ENCODE peak calls at places on chromosome 13, in five cellular contexts. One of them, this sample, is unnamed.

GRCh38 chr13:42924290-42924803 is 67.7 kb downstream of the EPSTI1 start:
- DNase-seq in GM12891: no peak
- DNase-seq in mesothelial cell of epicardium: no peak
- DNase-seq in natural killer cell: no peak
- DNase-seq in stimulated activated CD8-positive, alpha-beta memory T cell treated with anti-CD3 and anti-CD28 coated beads, Interleukin-2, amount 100 ng/mL, for 48 hours: no peak
- DNase-seq in this sample: no peak

GRCh38 chr13:98567140-98567539 is 9.8 kb downstream of the STK24 start:
- DNase-seq in GM12891: no peak
- DNase-seq in mesothelial cell of epicardium: no peak
- DNase-seq in stimulated activated CD8-positive, alpha-beta memory T cell treated with anti-CD3 and anti-CD28 coated beads, Interleukin-2, amount 100 ng/mL, for 48 hours: no peak
- DNase-seq in natural killer cell: no peak
- DNase-seq in this sample: no peak

GRCh38 chr13:31053098-31053497 is 108.6 kb downstream of the HSPH1 start:
- DNase-seq in stimulated activated CD8-positive, alpha-beta memory T cell treated with anti-CD3 and anti-CD28 coated beads, Interleukin-2, amount 100 ng/mL, for 48 hours: no peak
- DNase-seq in GM12891: no peak
- DNase-seq in natural killer cell: no peak
- DNase-seq in mesothelial cell of epicardium: no peak
- DNase-seq in this sample: no peak

GRCh38 chr13:78881054-78881453 is 222.1 kb upstream of the OBI1 start:
- DNase-seq in GM12891: no peak
- DNase-seq in mesothelial cell of epicardium: no peak
- DNase-seq in natural killer cell: no peak
- DNase-seq in stimulated activated CD8-positive, alpha-beta memory T cell treated with anti-CD3 and anti-CD28 coated beads, Interleukin-2, amount 100 ng/mL, for 48 hours: no peak
- DNase-seq in this sample: no peak

GRCh38 chr13:66665991-66666390 is 564.1 kb downstream of the PCDH9 start:
- DNase-seq in stimulated activated CD8-positive, alpha-beta memory T cell treated with anti-CD3 and anti-CD28 coated beads, Interleukin-2, amount 100 ng/mL, for 48 hours: no peak
- DNase-seq in GM12891: no peak
- DNase-seq in mesothelial cell of epicardium: no peak
- DNase-seq in natural killer cell: no peak
- DNase-seq in this sample: no peak

GRCh38 chr13:75440100-75440499 is 41.9 kb downstream of the TBC1D4 start:
- DNase-seq in mesothelial cell of epicardium: no peak
- DNase-seq in stimulated activated CD8-positive, alpha-beta memory T cell treated with anti-CD3 and anti-CD28 coated beads, Interleukin-2, amount 100 ng/mL, for 48 hours: no peak
- DNase-seq in natural killer cell: no peak
- DNase-seq in GM12891: no peak
- DNase-seq in this sample: no peak

GRCh38 chr13:98927954-98928927 is 49.6 kb downstream of the DOCK9 start:
- DNase-seq in natural killer cell: no peak
- DNase-seq in mesothelial cell of epicardium: no peak
- DNase-seq in GM12891: no peak
- DNase-seq in stimulated activated CD8-positive, alpha-beta memory T cell treated with anti-CD3 and anti-CD28 coated beads, Interleukin-2, amount 100 ng/mL, for 48 hours: no peak
- DNase-seq in this sample: no peak

GRCh38 chr13:45218689-45219088 is 17.8 kb upstream of the KCTD4 start:
- DNase-seq in GM12891: no peak
- DNase-seq in stimulated activated CD8-positive, alpha-beta memory T cell treated with anti-CD3 and anti-CD28 coated beads, Interleukin-2, amount 100 ng/mL, for 48 hours: no peak
- DNase-seq in natural killer cell: no peak
- DNase-seq in mesothelial cell of epicardium: no peak
- DNase-seq in this sample: no peak

GRCh38 chr13:75310005-75310580 is 171.9 kb downstream of the TBC1D4 start:
- DNase-seq in GM12891: no peak
- DNase-seq in stimulated activated CD8-positive, alpha-beta memory T cell treated with anti-CD3 and anti-CD28 coated beads, Interleukin-2, amount 100 ng/mL, for 48 hours: no peak
- DNase-seq in mesothelial cell of epicardium: no peak
- DNase-seq in natural killer cell: no peak
- DNase-seq in this sample: no peak

GRCh38 chr13:108227651-108228272 is 9.6 kb downstream of the ABHD13 start:
- DNase-seq in stimulated activated CD8-positive, alpha-beta memory T cell treated with anti-CD3 and anti-CD28 coated beads, Interleukin-2, amount 100 ng/mL, for 48 hours: no peak
- DNase-seq in GM12891: no peak
- DNase-seq in natural killer cell: no peak
- DNase-seq in mesothelial cell of epicardium: no peak
- DNase-seq in this sample: no peak

GRCh38 chr13:44311011-44311481 is 62.6 kb upstream of the SERP2 start:
- DNase-seq in mesothelial cell of epicardium: no peak
- DNase-seq in natural killer cell: no peak
- DNase-seq in stimulated activated CD8-positive, alpha-beta memory T cell treated with anti-CD3 and anti-CD28 coated beads, Interleukin-2, amount 100 ng/mL, for 48 hours: no peak
- DNase-seq in GM12891: no peak
- DNase-seq in this sample: no peak

GRCh38 chr13:44697058-44697457 is 120.9 kb upstream of the TSC22D1 start:
- DNase-seq in mesothelial cell of epicardium: no peak
- DNase-seq in stimulated activated CD8-positive, alpha-beta memory T cell treated with anti-CD3 and anti-CD28 coated beads, Interleukin-2, amount 100 ng/mL, for 48 hours: no peak
- DNase-seq in natural killer cell: no peak
- DNase-seq in GM12891: no peak
- DNase-seq in this sample: no peak

GRCh38 chr13:82772802-82773201 is 1109.5 kb downstream of the SLITRK1 start:
- DNase-seq in stimulated activated CD8-positive, alpha-beta memory T cell treated with anti-CD3 and anti-CD28 coated beads, Interleukin-2, amount 100 ng/mL, for 48 hours: no peak
- DNase-seq in natural killer cell: no peak
- DNase-seq in GM12891: no peak
- DNase-seq in mesothelial cell of epicardium: no peak
- DNase-seq in this sample: no peak

GRCh38 chr13:113304121-113304520 is 7.1 kb downstream of the LAMP1 start:
- DNase-seq in GM12891: no peak
- DNase-seq in mesothelial cell of epicardium: no peak
- DNase-seq in natural killer cell: no peak
- DNase-seq in stimulated activated CD8-positive, alpha-beta memory T cell treated with anti-CD3 and anti-CD28 coated beads, Interleukin-2, amount 100 ng/mL, for 48 hours: no peak
- DNase-seq in this sample: no peak

GRCh38 chr13:46687810-46688209 is 109.2 kb downstream of the ESD start:
- DNase-seq in natural killer cell: no peak
- DNase-seq in mesothelial cell of epicardium: no peak
- DNase-seq in GM12891: no peak
- DNase-seq in stimulated activated CD8-positive, alpha-beta memory T cell treated with anti-CD3 and anti-CD28 coated beads, Interleukin-2, amount 100 ng/mL, for 48 hours: no peak
- DNase-seq in this sample: no peak

GRCh38 chr13:29457299-29457698 is 138.2 kb downstream of the SLC7A1 start:
- DNase-seq in natural killer cell: no peak
- DNase-seq in stimulated activated CD8-positive, alpha-beta memory T cell treated with anti-CD3 and anti-CD28 coated beads, Interleukin-2, amount 100 ng/mL, for 48 hours: no peak
- DNase-seq in GM12891: no peak
- DNase-seq in mesothelial cell of epicardium: no peak
- DNase-seq in this sample: no peak

GRCh38 chr13:47168086-47168485 is 271.2 kb upstream of the HTR2A start:
- DNase-seq in natural killer cell: no peak
- DNase-seq in mesothelial cell of epicardium: no peak
- DNase-seq in GM12891: no peak
- DNase-seq in stimulated activated CD8-positive, alpha-beta memory T cell treated with anti-CD3 and anti-CD28 coated beads, Interleukin-2, amount 100 ng/mL, for 48 hours: no peak
- DNase-seq in this sample: no peak

GRCh38 chr13:83853771-83854170 is 28.5 kb downstream of the SLITRK1 start:
- DNase-seq in natural killer cell: no peak
- DNase-seq in stimulated activated CD8-positive, alpha-beta memory T cell treated with anti-CD3 and anti-CD28 coated beads, Interleukin-2, amount 100 ng/mL, for 48 hours: no peak
- DNase-seq in GM12891: no peak
- DNase-seq in mesothelial cell of epicardium: no peak
- DNase-seq in this sample: no peak

GRCh38 chr13:30750036-30750435 is 14.7 kb downstream of the ALOX5AP start:
- DNase-seq in natural killer cell: no peak
- DNase-seq in mesothelial cell of epicardium: no peak
- DNase-seq in GM12891: no peak
- DNase-seq in stimulated activated CD8-positive, alpha-beta memory T cell treated with anti-CD3 and anti-CD28 coated beads, Interleukin-2, amount 100 ng/mL, for 48 hours: no peak
- DNase-seq in this sample: no peak

GRCh38 chr13:79722885-79723445 is 242.0 kb downstream of the NDFIP2 start:
- DNase-seq in stimulated activated CD8-positive, alpha-beta memory T cell treated with anti-CD3 and anti-CD28 coated beads, Interleukin-2, amount 100 ng/mL, for 48 hours: no peak
- DNase-seq in natural killer cell: no peak
- DNase-seq in mesothelial cell of epicardium: no peak
- DNase-seq in GM12891: no peak
- DNase-seq in this sample: no peak

GRCh38 chr13:94030415-94031119 is 448.9 kb downstream of the DCT start:
- DNase-seq in stimulated activated CD8-positive, alpha-beta memory T cell treated with anti-CD3 and anti-CD28 coated beads, Interleukin-2, amount 100 ng/mL, for 48 hours: no peak
- DNase-seq in GM12891: no peak
- DNase-seq in mesothelial cell of epicardium: no peak
- DNase-seq in natural killer cell: no peak
- DNase-seq in this sample: no peak

GRCh38 chr13:100648354-100648753 is 26.2 kb downstream of the TMTC4 start:
- DNase-seq in GM12891: no peak
- DNase-seq in natural killer cell: no peak
- DNase-seq in stimulated activated CD8-positive, alpha-beta memory T cell treated with anti-CD3 and anti-CD28 coated beads, Interleukin-2, amount 100 ng/mL, for 48 hours: no peak
- DNase-seq in mesothelial cell of epicardium: no peak
- DNase-seq in this sample: no peak

GRCh38 chr13:93726173-93727019 is 499.8 kb downstream of the GPC6 start:
- DNase-seq in stimulated activated CD8-positive, alpha-beta memory T cell treated with anti-CD3 and anti-CD28 coated beads, Interleukin-2, amount 100 ng/mL, for 48 hours: no peak
- DNase-seq in natural killer cell: no peak
- DNase-seq in mesothelial cell of epicardium: no peak
- DNase-seq in GM12891: no peak
- DNase-seq in this sample: no peak

GRCh38 chr13:31380728-31381127 is 181.0 kb downstream of the B3GLCT start:
- DNase-seq in stimulated activated CD8-positive, alpha-beta memory T cell treated with anti-CD3 and anti-CD28 coated beads, Interleukin-2, amount 100 ng/mL, for 48 hours: no peak
- DNase-seq in natural killer cell: no peak
- DNase-seq in GM12891: no peak
- DNase-seq in mesothelial cell of epicardium: no peak
- DNase-seq in this sample: no peak

GRCh38 chr13:50581586-50582196 is 261.8 kb downstream of the DLEU7 start:
- DNase-seq in stimulated activated CD8-positive, alpha-beta memory T cell treated with anti-CD3 and anti-CD28 coated beads, Interleukin-2, amount 100 ng/mL, for 48 hours: no peak
- DNase-seq in GM12891: no peak
- DNase-seq in natural killer cell: no peak
- DNase-seq in mesothelial cell of epicardium: no peak
- DNase-seq in this sample: no peak

GRCh38 chr13:23799945-23800344 is 89.3 kb downstream of the MIPEP start:
- DNase-seq in GM12891: no peak
- DNase-seq in natural killer cell: no peak
- DNase-seq in stimulated activated CD8-positive, alpha-beta memory T cell treated with anti-CD3 and anti-CD28 coated beads, Interleukin-2, amount 100 ng/mL, for 48 hours: no peak
- DNase-seq in mesothelial cell of epicardium: no peak
- DNase-seq in this sample: no peak

GRCh38 chr13:68176486-68176885 is 946.4 kb upstream of the PCDH9 start:
- DNase-seq in stimulated activated CD8-positive, alpha-beta memory T cell treated with anti-CD3 and anti-CD28 coated beads, Interleukin-2, amount 100 ng/mL, for 48 hours: no peak
- DNase-seq in mesothelial cell of epicardium: no peak
- DNase-seq in natural killer cell: no peak
- DNase-seq in GM12891: no peak
- DNase-seq in this sample: no peak

GRCh38 chr13:26500618-26501320 is 56.7 kb upstream of the WASF3 start:
- DNase-seq in natural killer cell: no peak
- DNase-seq in GM12891: no peak
- DNase-seq in mesothelial cell of epicardium: no peak
- DNase-seq in stimulated activated CD8-positive, alpha-beta memory T cell treated with anti-CD3 and anti-CD28 coated beads, Interleukin-2, amount 100 ng/mL, for 48 hours: no peak
- DNase-seq in this sample: no peak

GRCh38 chr13:27006519-27007161 is 165.0 kb downstream of the USP12 start:
- DNase-seq in stimulated activated CD8-positive, alpha-beta memory T cell treated with anti-CD3 and anti-CD28 coated beads, Interleukin-2, amount 100 ng/mL, for 48 hours: no peak
- DNase-seq in GM12891: no peak
- DNase-seq in natural killer cell: no peak
- DNase-seq in mesothelial cell of epicardium: no peak
- DNase-seq in this sample: no peak

GRCh38 chr13:67184247-67184646 is 45.9 kb downstream of the PCDH9 start:
- DNase-seq in mesothelial cell of epicardium: no peak
- DNase-seq in GM12891: no peak
- DNase-seq in stimulated activated CD8-positive, alpha-beta memory T cell treated with anti-CD3 and anti-CD28 coated beads, Interleukin-2, amount 100 ng/mL, for 48 hours: no peak
- DNase-seq in natural killer cell: no peak
- DNase-seq in this sample: no peak

GRCh38 chr13:47632311-47632710 is 368.8 kb downstream of the SUCLA2 start:
- DNase-seq in stimulated activated CD8-positive, alpha-beta memory T cell treated with anti-CD3 and anti-CD28 coated beads, Interleukin-2, amount 100 ng/mL, for 48 hours: no peak
- DNase-seq in GM12891: no peak
- DNase-seq in mesothelial cell of epicardium: no peak
- DNase-seq in natural killer cell: no peak
- DNase-seq in this sample: no peak

GRCh38 chr13:74056829-74057564 is 77.2 kb downstream of the KLF12 start:
- DNase-seq in GM12891: no peak
- DNase-seq in natural killer cell: no peak
- DNase-seq in stimulated activated CD8-positive, alpha-beta memory T cell treated with anti-CD3 and anti-CD28 coated beads, Interleukin-2, amount 100 ng/mL, for 48 hours: no peak
- DNase-seq in mesothelial cell of epicardium: no peak
- DNase-seq in this sample: no peak

GRCh38 chr13:75305057-75305456 is 176.9 kb downstream of the TBC1D4 start:
- DNase-seq in mesothelial cell of epicardium: no peak
- DNase-seq in GM12891: no peak
- DNase-seq in stimulated activated CD8-positive, alpha-beta memory T cell treated with anti-CD3 and anti-CD28 coated beads, Interleukin-2, amount 100 ng/mL, for 48 hours: no peak
- DNase-seq in natural killer cell: no peak
- DNase-seq in this sample: no peak

GRCh38 chr13:57631607-57632275 is at the start of gene PCDH17:
- DNase-seq in stimulated activated CD8-positive, alpha-beta memory T cell treated with anti-CD3 and anti-CD28 coated beads, Interleukin-2, amount 100 ng/mL, for 48 hours: no peak
- DNase-seq in mesothelial cell of epicardium: peak
- DNase-seq in natural killer cell: no peak
- DNase-seq in GM12891: no peak
- DNase-seq in this sample: no peak

This sample was measured in GM19239.